ENCODE peak calls at places on chromosomes 2 and 18, in seven cellular contexts. M is A549, V is HepG2, X is ovary, Y is SK-N-SH, K is tibial nerve, D is suprapubic skin. I is an unnamed sample.

GRCh38 chr2:189142893-189143759 is 36.4 kb downstream of the COL5A2 start:
- DNase-seq in K (no peak), V (peak; percentile 76), M (peak; percentile 80), Y (no peak), D (no peak), X (no peak), I (peak; percentile 39)

GRCh38 chr2:66574701-66575624 is 140.0 kb downstream of the MEIS1 start:
- DNase-seq in K (no peak), X (peak; percentile 84), M (peak; percentile 69), Y (peak; percentile 91), V (peak; percentile 57), D (peak; percentile 80), I (peak; percentile 84)

GRCh38 chr2:240463274-240463865 is 27.9 kb downstream of the GPC1 start:
- DNase-seq in Y (no peak), K (peak; percentile 12), V (no peak), X (peak; percentile 33), M (no peak), D (peak; percentile 67), I (no peak)

GRCh38 chr18:50281972-50282520 is 723 bp upstream of the MBD1 start:
- DNase-seq in M (no peak), D (no peak), K (no peak), Y (no peak), V (no peak), X (no peak), I (no peak)

GRCh38 chr2:100800910-100801309 is 19.0 kb upstream of the NPAS2 start:
- DNase-seq in M (no peak), Y (no peak), K (no peak), D (no peak), X (no peak), V (no peak), I (no peak)

GRCh38 chr18:23126352-23127056 is 8.8 kb upstream of the CABLES1 start:
- DNase-seq in X (no peak), V (no peak), D (peak; percentile 22), K (no peak), M (no peak), Y (no peak), I (no peak)

GRCh38 chr2:9638532-9638931 is 7.7 kb upstream of the YWHAQ start:
- DNase-seq in V (peak; percentile 62), X (peak; percentile 93), K (peak; percentile 68), D (peak; percentile 88), M (peak; percentile 79), Y (peak; percentile 60), I (peak; percentile 58)

GRCh38 chr2:230665263-230665691 is 47.4 kb upstream of the CAB39 start:
- DNase-seq in V (no peak), X (no peak), K (no peak), M (no peak), D (no peak), Y (no peak), I (no peak)

GRCh38 chr2:525021-525420 is 152.2 kb downstream of the TMEM18 start:
- DNase-seq in K (no peak), X (no peak), D (no peak), M (no peak), Y (no peak), V (no peak), I (no peak)

GRCh38 chr2:178874529-178875240 is 67.5 kb upstream of the TTN start:
- DNase-seq in X (peak; percentile 50), V (no peak), K (no peak), Y (no peak), D (no peak), M (no peak), I (no peak)

GRCh38 chr18:48643262-48643661 is 104.4 kb downstream of the CTIF start:
- DNase-seq in Y (no peak), D (no peak), K (no peak), M (no peak), V (no peak), X (no peak), I (no peak)

GRCh38 chr18:48792611-48793368 is 158.0 kb downstream of the SMAD7 start:
- DNase-seq in X (peak; percentile 17), D (peak; percentile 16), V (no peak), K (peak; percentile 2), Y (no peak), M (no peak), I (no peak)

GRCh38 chr2:241852116-241852980 is 6.3 kb downstream of the PDCD1 start:
- DNase-seq in Y (peak; percentile 33), M (no peak), K (peak; percentile 12), V (no peak), D (no peak), X (peak; percentile 37), I (peak; percentile 3)

GRCh38 chr2:59727191-59727590 is 826.3 kb downstream of the BCL11A start:
- DNase-seq in Y (no peak), X (no peak), K (no peak), M (no peak), V (no peak), D (no peak), I (no peak)

GRCh38 chr18:8484951-8485350 is 124.3 kb upstream of the RAB12 start:
- DNase-seq in V (no peak), K (no peak), D (no peak), X (no peak), Y (no peak), M (no peak), I (no peak)

GRCh38 chr2:110773470-110773921 is 41.1 kb downstream of the ACOXL start:
- DNase-seq in Y (no peak), K (no peak), X (no peak), V (peak; percentile 17), D (no peak), M (no peak), I (no peak)

GRCh38 chr2:38572167-38572566 is 30.6 kb downstream of the HNRNPLL start:
- DNase-seq in K (no peak), V (no peak), X (no peak), D (no peak), M (no peak), Y (no peak), I (peak; percentile 21)

GRCh38 chr2:174337337-174338154 is 2.8 kb downstream of the SP9 start:
- DNase-seq in V (no peak), X (no peak), D (no peak), M (peak; percentile 73), K (no peak), Y (peak; percentile 70), I (peak; percentile 51)

GRCh38 chr2:129888896-129889295 is 90.6 kb upstream of the RAB6C start:
- DNase-seq in V (no peak), X (no peak), Y (no peak), M (no peak), K (no peak), D (no peak), I (no peak)

GRCh38 chr18:21949326-21950015 is 208.9 kb downstream of the MIB1 start:
- DNase-seq in X (no peak), V (no peak), M (no peak), D (no peak), Y (no peak), K (no peak), I (no peak)

GRCh38 chr2:216497808-216498366 is 757 bp upstream of the RPL37A start:
- DNase-seq in K (no peak), X (no peak), D (no peak), V (no peak), Y (no peak), M (no peak), I (peak; percentile 26)

GRCh38 chr2:134167015-134167414 is 86.9 kb upstream of the MGAT5 start:
- DNase-seq in M (no peak), K (no peak), Y (no peak), V (no peak), X (no peak), D (no peak), I (no peak)

GRCh38 chr18:32355896-32356295 is 114.8 kb downstream of the GAREM1 start:
- DNase-seq in D (no peak), X (no peak), V (no peak), Y (no peak), K (no peak), M (no peak), I (no peak)

GRCh38 chr2:120109186-120110061 is 96.5 kb downstream of the EPB41L5 start:
- DNase-seq in X (no peak), D (no peak), Y (peak; percentile 41), K (no peak), V (peak; percentile 55), M (peak; percentile 54), I (peak; percentile 8)

GRCh38 chr2:1584691-1585485 is 159.4 kb downstream of the PXDN start:
- DNase-seq in K (no peak), D (no peak), Y (no peak), V (no peak), M (no peak), X (no peak), I (no peak)

GRCh38 chr2:119753041-119753929 is 6.4 kb upstream of the PTPN4 start:
- DNase-seq in D (no peak), V (peak; percentile 61), X (no peak), Y (peak; percentile 56), K (no peak), M (peak; percentile 64), I (no peak)

GRCh38 chr18:70376914-70377258 is 88.0 kb downstream of the SOCS6 start:
- DNase-seq in X (no peak), Y (no peak), M (peak; percentile 96), D (no peak), K (no peak), V (peak; percentile 100), I (no peak)
- TF ChIP-seq EP300 in X (no peak), Y (no peak), M (no peak), D (no peak), K (no peak), V (peak; percentile 92), I (no peak)

GRCh38 chr2:225438263-225438662 is 38.8 kb downstream of the NYAP2 start:
- DNase-seq in D (no peak), M (no peak), X (no peak), K (no peak), Y (peak; percentile 41), V (no peak), I (no peak)
- TF ChIP-seq EP300 in D (no peak), M (no peak), X (no peak), K (no peak), Y (peak; percentile 9), V (no peak), I (no peak)

GRCh38 chr18:58572181-58572580 is 56.7 kb downstream of the ALPK2 start:
- DNase-seq in X (no peak), M (peak; percentile 65), D (no peak), K (no peak), Y (no peak), V (no peak), I (no peak)
- TF ChIP-seq EP300 in X (no peak), M (no peak), D (no peak), K (no peak), Y (no peak), V (no peak), I (no peak)

GRCh38 chr2:234292205-234292954 is 204.5 kb downstream of the ARL4C start:
- DNase-seq in M (no peak), K (no peak), Y (no peak), V (no peak), X (no peak), D (no peak), I (no peak)

GRCh38 chr2:234290671-234291070 is 206.2 kb downstream of the ARL4C start:
- DNase-seq in K (no peak), X (no peak), V (no peak), Y (no peak), D (no peak), M (no peak), I (no peak)

GRCh38 chr2:234290196-234290595 is 206.7 kb downstream of the ARL4C start:
- DNase-seq in M (no peak), X (no peak), D (no peak), Y (no peak), K (no peak), V (no peak), I (no peak)

GRCh38 chr2:234292955-234293228 is 204.0 kb downstream of the ARL4C start:
- DNase-seq in Y (no peak), V (no peak), X (no peak), M (no peak), K (no peak), D (no peak), I (no peak)

GRCh38 chr2:234291765-234292204 is 205.1 kb downstream of the ARL4C start:
- DNase-seq in V (no peak), Y (no peak), M (peak; percentile 63), K (no peak), D (peak; percentile 70), X (no peak), I (no peak)
- TF ChIP-seq EP300 in V (no peak), Y (no peak), M (no peak), K (peak; percentile 50), D (no peak), X (no peak), I (no peak)